ENCODE peak calls at places on chromosomes 13 and 19, in six cellular contexts. D is Peyer's patch, K is breast epithelium, L is A549, A is IMR-90, E is testis. J is an unnamed sample.

GRCh38 chr13:30081331-30081730 is 226.0 kb downstream of the KATNAL1 start:
- DNase-seq in L (no peak), A (no peak), D (no peak), K (no peak), E (no peak), J (no peak)

GRCh38 chr13:97116754-97117153 is 105.4 kb upstream of the MBNL2 start:
- DNase-seq in L (no peak), D (no peak), E (no peak), A (peak), K (no peak), J (no peak)

GRCh38 chr13:43232144-43232840 is 208.9 kb downstream of the DNAJC15 start:
- DNase-seq in E (no peak), A (no peak), D (no peak), L (no peak), K (no peak), J (no peak)

GRCh38 chr13:30443957-30444404 is 21.7 kb downstream of the UBE2L5 start:
- DNase-seq in A (no peak), L (no peak), E (no peak), D (no peak), K (no peak), J (peak)

GRCh38 chr13:26941345-26942174 is 181.0 kb upstream of the GPR12 start:
- DNase-seq in L (no peak), E (no peak), K (no peak), D (no peak), A (peak), J (no peak)

GRCh38 chr19:2426661-2427322 is 594 bp downstream of the TIMM13 start:
- DNase-seq in E (peak), L (peak), D (peak), K (no peak), A (peak), J (no peak)

GRCh38 chr13:23695711-23696512 is 125.7 kb downstream of the TNFRSF19 start:
- DNase-seq in L (no peak), E (no peak), A (no peak), K (no peak), D (no peak), J (peak)

GRCh38 chr13:41842029-41842428 is 118.9 kb downstream of the VWA8 start:
- DNase-seq in D (no peak), A (peak), E (no peak), K (no peak), L (no peak), J (no peak)

GRCh38 chr19:7888145-7888825 is at the start of gene LRRC8E:
- DNase-seq in A (peak), E (no peak), D (peak), L (peak), K (no peak), J (no peak)

GRCh38 chr19:34936184-34936583 is 9.5 kb downstream of the ZNF30 start:
- DNase-seq in E (no peak), D (no peak), A (no peak), L (no peak), K (no peak), J (no peak)

GRCh38 chr13:22463089-22463488 is 717.7 kb upstream of the SGCG start:
- DNase-seq in K (no peak), E (no peak), A (no peak), D (no peak), L (no peak), J (no peak)

GRCh38 chr13:74443623-74444022 is 309.4 kb upstream of the KLF12 start:
- DNase-seq in K (no peak), A (peak), D (no peak), E (no peak), L (peak), J (no peak)

GRCh38 chr19:7506385-7507328 is 9.2 kb upstream of the ZNF358 start:
- DNase-seq in E (peak), D (peak), A (peak), K (peak), L (peak), J (no peak)

GRCh38 chr19:55253842-55254624 is 4.8 kb downstream of the PPP6R1 start:
- DNase-seq in D (no peak), A (no peak), K (no peak), L (no peak), E (no peak), J (no peak)

GRCh38 chr19:18486746-18487145 is 35.1 kb downstream of the ELL start:
- DNase-seq in K (no peak), L (no peak), A (no peak), E (no peak), D (no peak), J (no peak)

GRCh38 chr13:30045916-30046704 is 195.7 kb upstream of the UBL3 start:
- DNase-seq in D (no peak), K (no peak), L (no peak), E (no peak), A (peak), J (peak)

GRCh38 chr13:40096357-40096911 is 441.0 kb downstream of the COG6 start:
- DNase-seq in K (no peak), E (no peak), D (no peak), A (no peak), L (no peak), J (no peak)

GRCh38 chr19:46844067-46844489 is 6.6 kb downstream of the AP2S1 start:
- DNase-seq in E (no peak), K (no peak), L (no peak), D (no peak), A (no peak), J (no peak)

GRCh38 chr19:46616631-46617322 is 8.1 kb downstream of the PTGIR start:
- DNase-seq in D (peak), E (peak), A (peak), L (peak), K (peak), J (no peak)

GRCh38 chr13:31638577-31638976 is 100.7 kb upstream of the RXFP2 start:
- DNase-seq in E (no peak), D (no peak), L (no peak), K (no peak), A (peak), J (no peak)

GRCh38 chr13:110294146-110294545 is 12.8 kb downstream of the COL4A1 start:
- DNase-seq in K (no peak), D (no peak), A (no peak), E (no peak), L (no peak), J (no peak)

GRCh38 chr19:55546822-55547614 is 1.7 kb upstream of the SBK3 start:
- DNase-seq in K (peak), A (peak), E (peak), L (no peak), D (no peak), J (no peak)

GRCh38 chr19:38509027-38509426 is 75.5 kb downstream of the RYR1 start:
- DNase-seq in A (no peak), D (no peak), L (no peak), K (no peak), E (no peak), J (no peak)

GRCh38 chr13:112898786-112899617 is 70.0 kb upstream of the MCF2L start:
- DNase-seq in K (no peak), A (no peak), L (no peak), D (peak), E (no peak), J (no peak)

GRCh38 chr19:1742989-1743696 is 10.2 kb upstream of the ONECUT3 start:
- DNase-seq in D (no peak), E (no peak), A (no peak), K (no peak), L (no peak), J (no peak)

GRCh38 chr13:26449063-26449848 is 108.2 kb upstream of the WASF3 start:
- DNase-seq in D (no peak), L (no peak), E (no peak), A (peak), K (no peak), J (no peak)

GRCh38 chr19:43623889-43624670 is 4.7 kb upstream of the ZNF428 start:
- DNase-seq in K (no peak), D (no peak), L (peak), A (no peak), E (peak), J (no peak)

GRCh38 chr13:22103628-22104027 is 432.8 kb downstream of the FGF9 start:
- DNase-seq in K (no peak), D (no peak), E (no peak), L (no peak), A (peak), J (no peak)

GRCh38 chr13:113157206-113157928 is 1.1 kb upstream of the PROZ start:
- DNase-seq in E (no peak), D (no peak), A (no peak), K (no peak), L (no peak), J (peak)

GRCh38 chr19:41373993-41374392 is 2.3 kb upstream of the TMEM91 start:
- DNase-seq in K (no peak), L (no peak), D (peak), E (peak), A (peak), J (no peak)

GRCh38 chr13:113918981-113919646 is 54.8 kb downstream of the C13orf46 start:
- DNase-seq in E (no peak), K (peak), D (peak), A (no peak), L (no peak), J (peak)

GRCh38 chr13:85431720-85432119 is 367.5 kb downstream of the SLITRK6 start:
- DNase-seq in L (no peak), E (no peak), K (no peak), A (no peak), D (peak), J (no peak)

GRCh38 chr13:30442854-30443379 is 20.6 kb downstream of the UBE2L5 start:
- DNase-seq in A (no peak), D (no peak), K (no peak), E (no peak), L (no peak), J (no peak)

GRCh38 chr13:100836696-100837095 is 162.1 kb upstream of the TMTC4 start:
- DNase-seq in E (no peak), L (no peak), D (no peak), A (no peak), K (no peak), J (no peak)

GRCh38 chr13:109150691-109151090 is 521.3 kb downstream of the MYO16 start:
- DNase-seq in K (no peak), L (no peak), D (no peak), A (no peak), E (no peak), J (no peak)

GRCh38 chr19:28971011-28971410 is 241.9 kb downstream of the UQCRFS1 start:
- DNase-seq in E (peak), K (no peak), A (peak), L (no peak), D (no peak), J (no peak)
- H3K4me3 ChIP-seq in E (no peak), K (no peak), A (no peak), L (no peak), D (no peak), J (no peak)

GRCh38 chr19:13959141-13959961 is 7.0 kb downstream of the DCAF15 start:
- DNase-seq in E (no peak), A (no peak), D (no peak), L (no peak), K (no peak), J (no peak)
- H3K27ac ChIP-seq in E (no peak), A (no peak), D (no peak), L (no peak), K (no peak), J (no peak)

GRCh38 chr13:28093871-28094270 is 6.5 kb downstream of the FLT3 start:
- DNase-seq in D (no peak), A (no peak), E (no peak), K (no peak), L (no peak), J (no peak)

GRCh38 chr13:28094311-28094710 is 6.1 kb downstream of the FLT3 start:
- DNase-seq in E (no peak), A (no peak), L (no peak), K (no peak), D (no peak), J (no peak)

DNA sequence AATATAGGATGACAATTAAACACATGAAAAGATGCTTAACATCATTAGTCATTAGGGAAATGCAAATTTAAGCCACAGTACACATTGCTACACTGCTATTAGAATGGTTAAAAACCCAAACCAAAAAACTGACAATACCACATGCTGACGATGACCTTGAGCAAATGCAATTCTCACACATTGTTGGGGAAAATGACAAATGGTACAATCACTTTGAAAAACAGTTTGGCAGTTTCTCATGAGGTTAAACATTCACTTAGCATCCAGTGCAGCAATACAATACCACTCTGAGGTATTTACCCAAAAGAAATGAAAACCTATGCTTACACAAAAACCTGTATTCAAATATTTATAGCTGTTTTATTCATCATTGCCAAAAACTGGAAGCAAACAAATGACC is 11.3 kb downstream of the FLT3 start:
- DNase-seq in A (no peak), L (no peak), K (no peak), E (no peak), D (no peak), J (no peak)
- TF ChIP-seq POLR2A in A (no peak), L (no peak), K (no peak), E (no peak), D (no peak), J (no peak)

GRCh38 chr19:48499352-48500090 is 12.1 kb downstream of the LMTK3 start:
- DNase-seq in D (no peak), K (no peak), A (no peak), E (no peak), L (no peak), J (no peak)

GRCh38 chr19:48502720-48503018 is 9.0 kb downstream of the LMTK3 start:
- DNase-seq in A (no peak), E (no peak), D (no peak), K (no peak), L (no peak), J (no peak)

GRCh38 chr19:48501961-48502719 is 9.5 kb downstream of the LMTK3 start:
- DNase-seq in D (peak), L (peak), E (peak), A (no peak), K (peak), J (no peak)

GRCh38 chr19:48500830-48501445 is 10.7 kb downstream of the LMTK3 start:
- DNase-seq in L (no peak), E (no peak), D (no peak), K (no peak), A (no peak), J (no peak)

GRCh38 chr19:48501446-48501960 is 10.1 kb downstream of the LMTK3 start:
- DNase-seq in K (peak), L (peak), D (peak), A (no peak), E (no peak), J (no peak)
- H3K4me3 ChIP-seq in K (peak), L (peak), D (no peak), A (no peak), E (no peak), J (peak)

GRCh38 chr19:664913-665443 is 2.0 kb upstream of the RNF126 start:
- DNase-seq in L (peak), K (no peak), D (peak), A (peak), E (peak), J (no peak)
- H3K27ac ChIP-seq in L (peak), K (no peak), D (peak), A (no peak), E (no peak), J (no peak)

GRCh38 chr13:111295896-111296295 is 24.5 kb upstream of the TEX29 start:
- DNase-seq in K (no peak), E (no peak), L (no peak), D (no peak), A (no peak), J (no peak)
- TF ChIP-seq POLR2A in K (no peak), E (no peak), L (no peak), D (no peak), A (no peak), J (no peak)

GRCh38 chr19:52991021-52991420 is 22.7 kb upstream of the ERVV-1 start:
- DNase-seq in L (no peak), D (no peak), E (no peak), K (no peak), A (no peak), J (no peak)
- H3K4me3 ChIP-seq in L (no peak), D (no peak), E (no peak), K (no peak), A (no peak), J (no peak)